ENCODE peak calls at places on chromosomes 12 and 14, in ten cellular contexts. One of them, this sample, is unnamed.

GRCh38 chr12:70646850-70647249 is 9.6 kb upstream of the PTPRB start:
- DNase-seq in fibroblast of pulmonary artery: peak
- DNase-seq in WERI-Rb-1: no peak
- DNase-seq in mucosa of descending colon: no peak
- DNase-seq in heart left ventricle: no peak
- DNase-seq in kidney: no peak
- DNase-seq in AG09309: peak
- DNase-seq in body of pancreas: no peak
- DNase-seq in colonic mucosa: no peak
- DNase-seq in pancreas: no peak
- DNase-seq in this sample: no peak

GRCh38 chr12:113439606-113440030 is 17.4 kb downstream of the SDSL start:
- DNase-seq in pancreas: no peak
- DNase-seq in AG09309: no peak
- DNase-seq in kidney: peak
- DNase-seq in mucosa of descending colon: no peak
- DNase-seq in fibroblast of pulmonary artery: peak
- DNase-seq in heart left ventricle: no peak
- DNase-seq in body of pancreas: peak
- DNase-seq in colonic mucosa: no peak
- DNase-seq in WERI-Rb-1: peak
- DNase-seq in this sample: peak

GRCh38 chr12:68231229-68231628 is 5.6 kb upstream of the IL26 start:
- DNase-seq in pancreas: no peak
- DNase-seq in heart left ventricle: no peak
- DNase-seq in mucosa of descending colon: no peak
- DNase-seq in kidney: no peak
- DNase-seq in colonic mucosa: no peak
- DNase-seq in AG09309: no peak
- DNase-seq in fibroblast of pulmonary artery: no peak
- DNase-seq in WERI-Rb-1: no peak
- DNase-seq in body of pancreas: no peak
- DNase-seq in this sample: no peak

GRCh38 chr12:69154585-69155363 is 84.6 kb upstream of the CPSF6 start:
- DNase-seq in mucosa of descending colon: peak
- DNase-seq in pancreas: no peak
- DNase-seq in body of pancreas: peak
- DNase-seq in kidney: no peak
- DNase-seq in WERI-Rb-1: peak
- DNase-seq in AG09309: peak
- DNase-seq in fibroblast of pulmonary artery: peak
- DNase-seq in heart left ventricle: peak
- DNase-seq in colonic mucosa: peak
- DNase-seq in this sample: peak

GRCh38 chr12:83321971-83322370 is 635.3 kb downstream of the TMTC2 start:
- DNase-seq in heart left ventricle: no peak
- DNase-seq in pancreas: no peak
- DNase-seq in body of pancreas: no peak
- DNase-seq in fibroblast of pulmonary artery: no peak
- DNase-seq in mucosa of descending colon: no peak
- DNase-seq in colonic mucosa: no peak
- DNase-seq in kidney: no peak
- DNase-seq in AG09309: no peak
- DNase-seq in WERI-Rb-1: no peak
- DNase-seq in this sample: no peak

GRCh38 chr12:19688489-19688888 is 249.2 kb downstream of the AEBP2 start:
- DNase-seq in colonic mucosa: no peak
- DNase-seq in heart left ventricle: no peak
- DNase-seq in kidney: no peak
- DNase-seq in mucosa of descending colon: no peak
- DNase-seq in pancreas: no peak
- DNase-seq in fibroblast of pulmonary artery: peak
- DNase-seq in body of pancreas: no peak
- DNase-seq in WERI-Rb-1: no peak
- DNase-seq in AG09309: no peak
- DNase-seq in this sample: no peak

GRCh38 chr12:6603095-6603567 is 4.0 kb downstream of the CHD4 start:
- DNase-seq in AG09309: no peak
- DNase-seq in colonic mucosa: peak
- DNase-seq in mucosa of descending colon: no peak
- DNase-seq in body of pancreas: peak
- DNase-seq in WERI-Rb-1: peak
- DNase-seq in fibroblast of pulmonary artery: peak
- DNase-seq in pancreas: no peak
- DNase-seq in kidney: peak
- DNase-seq in heart left ventricle: peak
- DNase-seq in this sample: no peak

GRCh38 chr12:54988402-54989054 is 4.0 kb upstream of the TESPA1 start:
- DNase-seq in pancreas: peak
- DNase-seq in AG09309: no peak
- DNase-seq in kidney: peak
- DNase-seq in fibroblast of pulmonary artery: peak
- DNase-seq in WERI-Rb-1: peak
- DNase-seq in body of pancreas: peak
- DNase-seq in colonic mucosa: peak
- DNase-seq in mucosa of descending colon: peak
- DNase-seq in heart left ventricle: peak
- DNase-seq in this sample: no peak

GRCh38 chr14:91496790-91497189 is 13.3 kb downstream of the PPP4R3A start:
- DNase-seq in AG09309: no peak
- DNase-seq in mucosa of descending colon: no peak
- DNase-seq in body of pancreas: no peak
- DNase-seq in kidney: no peak
- DNase-seq in pancreas: no peak
- DNase-seq in fibroblast of pulmonary artery: no peak
- DNase-seq in heart left ventricle: no peak
- DNase-seq in colonic mucosa: no peak
- DNase-seq in WERI-Rb-1: no peak
- DNase-seq in this sample: no peak

GRCh38 chr14:48805315-48805714 is 780.9 kb downstream of the RPS29 start:
- DNase-seq in WERI-Rb-1: no peak
- DNase-seq in kidney: no peak
- DNase-seq in AG09309: no peak
- DNase-seq in heart left ventricle: no peak
- DNase-seq in fibroblast of pulmonary artery: no peak
- DNase-seq in body of pancreas: no peak
- DNase-seq in pancreas: no peak
- DNase-seq in mucosa of descending colon: no peak
- DNase-seq in colonic mucosa: no peak
- DNase-seq in this sample: peak

GRCh38 chr12:177980-178714 is 35.8 kb downstream of the SLC6A12 start:
- DNase-seq in heart left ventricle: no peak
- DNase-seq in WERI-Rb-1: no peak
- DNase-seq in fibroblast of pulmonary artery: no peak
- DNase-seq in kidney: no peak
- DNase-seq in pancreas: peak
- DNase-seq in body of pancreas: no peak
- DNase-seq in colonic mucosa: no peak
- DNase-seq in mucosa of descending colon: no peak
- DNase-seq in AG09309: no peak
- DNase-seq in this sample: no peak

GRCh38 chr12:65449400-65449799 is 170.9 kb downstream of the MSRB3 start:
- DNase-seq in heart left ventricle: no peak
- DNase-seq in pancreas: no peak
- DNase-seq in WERI-Rb-1: no peak
- DNase-seq in body of pancreas: no peak
- DNase-seq in colonic mucosa: no peak
- DNase-seq in fibroblast of pulmonary artery: peak
- DNase-seq in mucosa of descending colon: no peak
- DNase-seq in AG09309: no peak
- DNase-seq in kidney: no peak
- DNase-seq in this sample: no peak

GRCh38 chr12:75550401-75550851 is 39.0 kb upstream of the KRR1 start:
- DNase-seq in heart left ventricle: peak
- DNase-seq in kidney: no peak
- DNase-seq in mucosa of descending colon: no peak
- DNase-seq in fibroblast of pulmonary artery: peak
- DNase-seq in pancreas: no peak
- DNase-seq in colonic mucosa: no peak
- DNase-seq in body of pancreas: peak
- DNase-seq in AG09309: no peak
- DNase-seq in WERI-Rb-1: no peak
- DNase-seq in this sample: no peak

GRCh38 chr14:102728509-102728908 is 48.7 kb upstream of the TRAF3 start:
- DNase-seq in mucosa of descending colon: no peak
- DNase-seq in colonic mucosa: no peak
- DNase-seq in fibroblast of pulmonary artery: no peak
- DNase-seq in heart left ventricle: no peak
- DNase-seq in pancreas: no peak
- DNase-seq in WERI-Rb-1: no peak
- DNase-seq in AG09309: no peak
- DNase-seq in body of pancreas: no peak
- DNase-seq in kidney: no peak
- DNase-seq in this sample: no peak

GRCh38 chr14:33271216-33271615 is 332.5 kb downstream of the NPAS3 start:
- DNase-seq in fibroblast of pulmonary artery: no peak
- DNase-seq in mucosa of descending colon: no peak
- DNase-seq in AG09309: no peak
- DNase-seq in heart left ventricle: no peak
- DNase-seq in colonic mucosa: no peak
- DNase-seq in pancreas: no peak
- DNase-seq in WERI-Rb-1: no peak
- DNase-seq in body of pancreas: no peak
- DNase-seq in kidney: no peak
- DNase-seq in this sample: no peak

GRCh38 chr12:116421785-116422538 is 137.2 kb upstream of the MAP1LC3B2 start:
- DNase-seq in WERI-Rb-1: no peak
- DNase-seq in fibroblast of pulmonary artery: no peak
- DNase-seq in heart left ventricle: no peak
- DNase-seq in kidney: no peak
- DNase-seq in body of pancreas: no peak
- DNase-seq in mucosa of descending colon: no peak
- DNase-seq in colonic mucosa: no peak
- DNase-seq in pancreas: no peak
- DNase-seq in AG09309: no peak
- DNase-seq in this sample: no peak

GRCh38 chr12:38253778-38254177 is 62.8 kb upstream of the ALG10B start:
- DNase-seq in fibroblast of pulmonary artery: no peak
- DNase-seq in body of pancreas: no peak
- DNase-seq in pancreas: no peak
- DNase-seq in WERI-Rb-1: no peak
- DNase-seq in colonic mucosa: no peak
- DNase-seq in mucosa of descending colon: no peak
- DNase-seq in kidney: no peak
- DNase-seq in AG09309: no peak
- DNase-seq in heart left ventricle: no peak
- DNase-seq in this sample: no peak

GRCh38 chr12:6607751-6608591 is 792 bp upstream of the CHD4 start:
- DNase-seq in body of pancreas: peak
- DNase-seq in kidney: no peak
- DNase-seq in mucosa of descending colon: no peak
- DNase-seq in AG09309: no peak
- DNase-seq in colonic mucosa: peak
- DNase-seq in fibroblast of pulmonary artery: peak
- DNase-seq in pancreas: no peak
- DNase-seq in heart left ventricle: peak
- DNase-seq in WERI-Rb-1: peak
- DNase-seq in this sample: peak

DNA sequence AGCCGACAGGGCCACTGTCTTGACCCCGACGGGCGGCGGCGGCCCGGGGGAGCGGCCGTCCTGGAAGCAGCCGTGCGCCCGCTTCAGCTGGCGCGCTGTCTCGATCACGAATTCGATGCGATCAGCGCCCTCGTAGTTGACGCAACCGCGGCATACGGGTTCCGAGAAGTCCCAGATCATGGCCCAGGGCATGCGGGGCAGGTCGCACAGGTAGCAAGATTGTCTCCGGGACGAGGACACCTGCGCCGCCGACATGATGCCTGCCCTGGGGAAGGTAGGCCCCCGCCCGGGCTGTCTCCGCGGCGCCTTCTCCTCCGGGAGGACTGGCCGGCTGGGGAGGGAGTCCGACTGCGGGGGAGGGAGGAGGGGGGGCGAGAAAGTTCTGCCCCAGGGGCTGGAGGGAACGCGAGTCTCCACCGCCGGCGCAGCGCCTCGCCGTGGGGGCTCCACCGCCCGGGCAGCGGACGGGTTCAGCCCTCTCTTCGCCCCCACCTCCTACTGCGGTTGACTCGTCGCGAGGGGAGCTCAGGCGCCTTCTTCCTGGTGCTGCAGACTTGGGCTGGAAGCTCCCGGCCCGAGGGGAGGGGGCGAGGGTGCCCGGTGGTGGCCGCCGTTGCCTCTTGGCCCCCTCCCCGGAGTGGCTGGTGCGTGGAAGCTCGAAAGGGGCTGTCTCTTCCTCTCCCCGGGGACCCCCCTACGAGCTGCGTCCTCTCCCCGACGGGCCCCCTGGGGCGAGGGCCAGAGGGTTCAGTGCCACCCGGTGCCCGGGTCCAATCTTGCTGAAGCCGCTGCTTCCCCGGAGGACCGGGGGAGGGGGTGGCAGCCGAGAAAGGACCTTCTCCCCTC is 747 bp downstream of the IRF2BPL start:
- DNase-seq in kidney: peak
- DNase-seq in colonic mucosa: peak
- DNase-seq in mucosa of descending colon: peak
- DNase-seq in pancreas: peak
- DNase-seq in fibroblast of pulmonary artery: peak
- DNase-seq in body of pancreas: peak
- DNase-seq in WERI-Rb-1: peak
- DNase-seq in AG09309: no peak
- DNase-seq in heart left ventricle: peak
- DNase-seq in this sample: peak
- TF ChIP-seq CTCF in kidney: peak
- TF ChIP-seq CTCF in colonic mucosa: no peak
- TF ChIP-seq CTCF in mucosa of descending colon: no peak
- TF ChIP-seq CTCF in pancreas: no peak
- TF ChIP-seq CTCF in fibroblast of pulmonary artery: peak
- TF ChIP-seq CTCF in body of pancreas: no peak
- TF ChIP-seq CTCF in WERI-Rb-1: peak
- TF ChIP-seq CTCF in AG09309: peak
- TF ChIP-seq CTCF in heart left ventricle: peak
- TF ChIP-seq CTCF in this sample: no peak

GRCh38 chr14:95317817-95318343 is 1.8 kb downstream of the CLMN start:
- DNase-seq in fibroblast of pulmonary artery: no peak
- DNase-seq in body of pancreas: no peak
- DNase-seq in AG09309: no peak
- DNase-seq in kidney: no peak
- DNase-seq in WERI-Rb-1: no peak
- DNase-seq in pancreas: no peak
- DNase-seq in mucosa of descending colon: no peak
- DNase-seq in colonic mucosa: no peak
- DNase-seq in heart left ventricle: no peak
- DNase-seq in this sample: no peak
- H3K4me3 ChIP-seq in fibroblast of pulmonary artery: no peak
- H3K4me3 ChIP-seq in body of pancreas: no peak
- H3K4me3 ChIP-seq in AG09309: no peak
- H3K4me3 ChIP-seq in kidney: peak
- H3K4me3 ChIP-seq in WERI-Rb-1: no peak
- H3K4me3 ChIP-seq in pancreas: peak
- H3K4me3 ChIP-seq in mucosa of descending colon: no peak
- H3K4me3 ChIP-seq in colonic mucosa: peak
- H3K4me3 ChIP-seq in heart left ventricle: no peak
- H3K4me3 ChIP-seq in this sample: no peak

GRCh38 chr12:57627504-57628279 is 5.3 kb downstream of the B4GALNT1 start:
- DNase-seq in heart left ventricle: peak
- DNase-seq in WERI-Rb-1: no peak
- DNase-seq in AG09309: no peak
- DNase-seq in kidney: peak
- DNase-seq in fibroblast of pulmonary artery: no peak
- DNase-seq in mucosa of descending colon: no peak
- DNase-seq in pancreas: peak
- DNase-seq in body of pancreas: no peak
- DNase-seq in colonic mucosa: no peak
- DNase-seq in this sample: no peak
- TF ChIP-seq CTCF in heart left ventricle: no peak
- TF ChIP-seq CTCF in WERI-Rb-1: no peak
- TF ChIP-seq CTCF in AG09309: no peak
- TF ChIP-seq CTCF in kidney: no peak
- TF ChIP-seq CTCF in fibroblast of pulmonary artery: no peak
- TF ChIP-seq CTCF in mucosa of descending colon: no peak
- TF ChIP-seq CTCF in pancreas: no peak
- TF ChIP-seq CTCF in body of pancreas: no peak
- TF ChIP-seq CTCF in colonic mucosa: no peak
- TF ChIP-seq CTCF in this sample: no peak

GRCh38 chr14:95877633-95878032 is 1.0 kb downstream of the TUNAR start:
- DNase-seq in WERI-Rb-1: no peak
- DNase-seq in colonic mucosa: no peak
- DNase-seq in AG09309: no peak
- DNase-seq in pancreas: no peak
- DNase-seq in mucosa of descending colon: no peak
- DNase-seq in body of pancreas: no peak
- DNase-seq in fibroblast of pulmonary artery: no peak
- DNase-seq in heart left ventricle: no peak
- DNase-seq in kidney: no peak
- DNase-seq in this sample: no peak
- H3K4me3 ChIP-seq in WERI-Rb-1: peak
- H3K4me3 ChIP-seq in colonic mucosa: no peak
- H3K4me3 ChIP-seq in AG09309: no peak
- H3K4me3 ChIP-seq in pancreas: no peak
- H3K4me3 ChIP-seq in mucosa of descending colon: no peak
- H3K4me3 ChIP-seq in body of pancreas: no peak
- H3K4me3 ChIP-seq in fibroblast of pulmonary artery: no peak
- H3K4me3 ChIP-seq in heart left ventricle: no peak
- H3K4me3 ChIP-seq in kidney: no peak
- H3K4me3 ChIP-seq in this sample: no peak